ENCODE peak calls at places on chromosomes 4 and X, in five cellular contexts. One of them, this sample, is unnamed.

GRCh38 chr4:153385784-153386183 is 41.3 kb downstream of the MND1 start:
- DNase-seq in iPS DF 6.9: no peak
- DNase-seq in AG09319: no peak
- DNase-seq in AG04449: no peak
- DNase-seq in NAMALWA: no peak
- DNase-seq in this sample: no peak

GRCh38 chr4:39658756-39659155 is 20.1 kb upstream of the SMIM14 start:
- DNase-seq in iPS DF 6.9: no peak
- DNase-seq in AG09319: no peak
- DNase-seq in AG04449: no peak
- DNase-seq in NAMALWA: no peak
- DNase-seq in this sample: no peak

GRCh38 chr4:138090145-138090917 is 151.8 kb downstream of the SLC7A11 start:
- DNase-seq in NAMALWA: peak
- DNase-seq in AG09319: peak
- DNase-seq in AG04449: no peak
- DNase-seq in iPS DF 6.9: no peak
- DNase-seq in this sample: peak

GRCh38 chrX:80388206-80388605 is 32.0 kb upstream of the TENT5D start:
- DNase-seq in iPS DF 6.9: no peak
- DNase-seq in AG09319: no peak
- DNase-seq in NAMALWA: no peak
- DNase-seq in AG04449: no peak
- DNase-seq in this sample: no peak

GRCh38 chrX:114500622-114501021 is 83.3 kb upstream of the HTR2C start:
- DNase-seq in iPS DF 6.9: no peak
- DNase-seq in NAMALWA: no peak
- DNase-seq in AG04449: no peak
- DNase-seq in AG09319: no peak
- DNase-seq in this sample: no peak

GRCh38 chr4:98614655-98615054 is 43.8 kb downstream of the TSPAN5 start:
- DNase-seq in NAMALWA: no peak
- DNase-seq in iPS DF 6.9: no peak
- DNase-seq in AG04449: no peak
- DNase-seq in AG09319: no peak
- DNase-seq in this sample: no peak

GRCh38 chr4:130393246-130394041 is 1297.5 kb downstream of the C4orf33 start:
- DNase-seq in AG04449: no peak
- DNase-seq in NAMALWA: no peak
- DNase-seq in AG09319: no peak
- DNase-seq in iPS DF 6.9: no peak
- DNase-seq in this sample: no peak

GRCh38 chr4:18722748-18723191 is 701.2 kb upstream of the LCORL start:
- DNase-seq in AG04449: no peak
- DNase-seq in AG09319: no peak
- DNase-seq in iPS DF 6.9: no peak
- DNase-seq in NAMALWA: no peak
- DNase-seq in this sample: no peak

GRCh38 chrX:1355800-1356148 is 19.2 kb downstream of the IL3RA start:
- DNase-seq in AG04449: no peak
- DNase-seq in NAMALWA: no peak
- DNase-seq in iPS DF 6.9: no peak
- DNase-seq in AG09319: no peak
- DNase-seq in this sample: no peak

GRCh38 chr4:2848449-2848848 is 4.8 kb downstream of the ADD1 start:
- DNase-seq in iPS DF 6.9: no peak
- DNase-seq in AG09319: no peak
- DNase-seq in AG04449: no peak
- DNase-seq in NAMALWA: no peak
- DNase-seq in this sample: no peak

GRCh38 chr4:40630335-40631021 is 814 bp upstream of the RBM47 start:
- DNase-seq in AG09319: no peak
- DNase-seq in iPS DF 6.9: no peak
- DNase-seq in NAMALWA: peak
- DNase-seq in AG04449: no peak
- DNase-seq in this sample: peak

GRCh38 chrX:118495958-118496762 is 545 bp downstream of the DOCK11 start:
- DNase-seq in iPS DF 6.9: no peak
- DNase-seq in AG09319: no peak
- DNase-seq in AG04449: no peak
- DNase-seq in NAMALWA: peak
- DNase-seq in this sample: peak

GRCh38 chrX:154596290-154596929 is 11.5 kb downstream of the CTAG1A start:
- DNase-seq in iPS DF 6.9: peak
- DNase-seq in NAMALWA: no peak
- DNase-seq in AG09319: no peak
- DNase-seq in AG04449: no peak
- DNase-seq in this sample: no peak

GRCh38 chr4:93396274-93396673 is 432.3 kb upstream of the ATOH1 start:
- DNase-seq in AG04449: no peak
- DNase-seq in iPS DF 6.9: no peak
- DNase-seq in AG09319: peak
- DNase-seq in NAMALWA: no peak
- DNase-seq in this sample: no peak

GRCh38 chr4:38310446-38311043 is 350.3 kb downstream of the PTTG2 start:
- DNase-seq in AG09319: no peak
- DNase-seq in iPS DF 6.9: no peak
- DNase-seq in AG04449: no peak
- DNase-seq in NAMALWA: peak
- DNase-seq in this sample: peak

GRCh38 chrX:140274761-140275525 is 229.9 kb downstream of the SOX3 start:
- DNase-seq in NAMALWA: no peak
- DNase-seq in iPS DF 6.9: peak
- DNase-seq in AG04449: no peak
- DNase-seq in AG09319: no peak
- DNase-seq in this sample: no peak

GRCh38 chrX:5051831-5052491 is 1176.7 kb downstream of the NLGN4X start:
- DNase-seq in AG04449: peak
- DNase-seq in NAMALWA: no peak
- DNase-seq in AG09319: peak
- DNase-seq in iPS DF 6.9: no peak
- DNase-seq in this sample: no peak

GRCh38 chr4:102825261-102826071 is 1.9 kb downstream of the UBE2D3 start:
- DNase-seq in NAMALWA: peak
- DNase-seq in AG04449: no peak
- DNase-seq in AG09319: peak
- DNase-seq in iPS DF 6.9: no peak
- DNase-seq in this sample: peak

GRCh38 chrX:45553417-45553816 is 352.7 kb upstream of the DIPK2B start:
- DNase-seq in NAMALWA: no peak
- DNase-seq in AG09319: no peak
- DNase-seq in AG04449: no peak
- DNase-seq in iPS DF 6.9: no peak
- DNase-seq in this sample: no peak

GRCh38 chr4:7803371-7803770 is 136.3 kb downstream of the AFAP1 start:
- DNase-seq in iPS DF 6.9: no peak
- DNase-seq in NAMALWA: no peak
- DNase-seq in AG09319: no peak
- DNase-seq in AG04449: no peak
- DNase-seq in this sample: no peak

GRCh38 chr4:188297873-188298272 is 158.6 kb downstream of the TRIML1 start:
- DNase-seq in iPS DF 6.9: no peak
- DNase-seq in NAMALWA: no peak
- DNase-seq in AG04449: peak
- DNase-seq in AG09319: no peak
- DNase-seq in this sample: no peak

GRCh38 chr4:148227147-148227546 is 215.1 kb downstream of the NR3C2 start:
- DNase-seq in AG04449: no peak
- DNase-seq in AG09319: no peak
- DNase-seq in iPS DF 6.9: no peak
- DNase-seq in NAMALWA: no peak
- DNase-seq in this sample: no peak

GRCh38 chr4:101597204-101597603 is 193.3 kb upstream of the BANK1 start:
- DNase-seq in iPS DF 6.9: no peak
- DNase-seq in NAMALWA: peak
- DNase-seq in AG09319: no peak
- DNase-seq in AG04449: no peak
- DNase-seq in this sample: peak

GRCh38 chr4:15676899-15677298 is 4.7 kb upstream of the FAM200B start:
- DNase-seq in iPS DF 6.9: no peak
- DNase-seq in AG09319: no peak
- DNase-seq in NAMALWA: no peak
- DNase-seq in AG04449: no peak
- DNase-seq in this sample: no peak

GRCh38 chr4:146495277-146495676 is 26.5 kb downstream of the SLC10A7 start:
- DNase-seq in iPS DF 6.9: no peak
- DNase-seq in AG09319: no peak
- DNase-seq in AG04449: no peak
- DNase-seq in NAMALWA: no peak
- DNase-seq in this sample: no peak

This sample was measured in GM12865.